ENCODE peak calls at places on chromosomes 5 and 9, in nine cellular contexts. Z, P, N, G, D, L, H, V and C are unnamed samples.
A peak's percentile ranks its signal among the peaks of the same experiment; 100 is the strongest.

GRCh38 chr5:175489693-175490443 is 11.5 kb downstream of the SFXN1 start:
- DNase-seq in Z (no peak), P (no peak), N (no peak), G (no peak), D (no peak), L (no peak), H (no peak), V (no peak), C (no peak)

GRCh38 chr5:149990518-149991376 is 9.7 kb downstream of the TIGD6 start:
- DNase-seq in Z (no peak), P (peak; percentile 92), N (peak; percentile 69), G (peak; percentile 81), D (peak; percentile 81), L (peak; percentile 77), H (peak; percentile 88), V (peak; percentile 86), C (peak; percentile 77)

GRCh38 chr5:138139776-138140080 is 500 bp upstream of the NME5 start:
- DNase-seq in Z (no peak), P (no peak), N (no peak), G (no peak), D (no peak), L (no peak), H (no peak), V (no peak), C (no peak)

GRCh38 chr5:143437666-143438273 is 34.3 kb upstream of the NR3C1 start:
- DNase-seq in Z (no peak), P (no peak), N (no peak), G (no peak), D (no peak), L (no peak), H (peak; percentile 5), V (no peak), C (no peak)

GRCh38 chr9:18549772-18550171 is 75.8 kb downstream of the ADAMTSL1 start:
- DNase-seq in Z (no peak), P (no peak), N (no peak), G (no peak), D (no peak), L (no peak), H (no peak), V (no peak), C (no peak)

GRCh38 chr5:1053391-1054017 is 44.9 kb downstream of the NKD2 start:
- DNase-seq in Z (no peak), P (no peak), N (no peak), G (no peak), D (no peak), L (no peak), H (no peak), V (no peak), C (no peak)

GRCh38 chr5:91162534-91163381 is 220.4 kb downstream of the ARRDC3 start:
- DNase-seq in Z (peak; percentile 61), P (peak; percentile 77), N (no peak), G (peak; percentile 94), D (peak; percentile 75), L (peak; percentile 80), H (peak; percentile 97), V (no peak), C (no peak)

GRCh38 chr9:36158917-36159316 is 10.3 kb upstream of the CCIN start:
- DNase-seq in Z (no peak), P (no peak), N (no peak), G (peak; percentile 67), D (no peak), L (no peak), H (peak; percentile 15), V (no peak), C (no peak)

GRCh38 chr5:146344155-146345118 is 5.8 kb downstream of the POU4F3 start:
- DNase-seq in Z (no peak), P (no peak), N (peak; percentile 27), G (no peak), D (no peak), L (no peak), H (no peak), V (peak; percentile 95), C (no peak)

GRCh38 chr5:87184544-87184943 is 83.1 kb upstream of the RASA1 start:
- DNase-seq in Z (no peak), P (no peak), N (no peak), G (no peak), D (no peak), L (no peak), H (no peak), V (no peak), C (no peak)

GRCh38 chr5:87185838-87186237 is 81.8 kb upstream of the RASA1 start:
- DNase-seq in Z (no peak), P (no peak), N (no peak), G (no peak), D (no peak), L (no peak), H (no peak), V (peak; percentile 5), C (no peak)

GRCh38 chr5:87188411-87188810 is 79.3 kb upstream of the RASA1 start:
- DNase-seq in Z (no peak), P (no peak), N (no peak), G (no peak), D (no peak), L (no peak), H (no peak), V (no peak), C (no peak)

GRCh38 chr5:87182622-87183021 is 85.1 kb upstream of the RASA1 start:
- DNase-seq in Z (no peak), P (no peak), N (no peak), G (no peak), D (no peak), L (no peak), H (no peak), V (no peak), C (no peak)
- H3K4me3 ChIP-seq in Z (no peak overlapping the region), P (no peak overlapping the region), N (no peak overlapping the region), G (no peak overlapping the region), D (no peak overlapping the region), L (no peak overlapping the region), H (no peak overlapping the region), V (no peak overlapping the region), C (no peak overlapping the region)

GRCh38 chr5:33807771-33808170 is 84.0 kb downstream of the ADAMTS12 start:
- DNase-seq in Z (no peak), P (no peak), N (no peak), G (no peak), D (no peak), L (no peak), H (no peak), V (no peak), C (no peak)

GRCh38 chr5:33801292-33801691 is 90.5 kb downstream of the ADAMTS12 start:
- DNase-seq in Z (peak; percentile 14), P (no peak), N (no peak), G (no peak), D (no peak), L (no peak), H (no peak), V (no peak), C (no peak)

GRCh38 chr5:33810491-33811120 is 81.2 kb downstream of the ADAMTS12 start:
- DNase-seq in Z (no peak), P (no peak), N (no peak), G (no peak), D (no peak), L (no peak), H (no peak), V (no peak), C (no peak)

GRCh38 chr5:33808699-33809098 is 83.1 kb downstream of the ADAMTS12 start:
- DNase-seq in Z (no peak), P (no peak), N (no peak), G (no peak), D (no peak), L (no peak), H (no peak), V (no peak), C (no peak)

DNA sequence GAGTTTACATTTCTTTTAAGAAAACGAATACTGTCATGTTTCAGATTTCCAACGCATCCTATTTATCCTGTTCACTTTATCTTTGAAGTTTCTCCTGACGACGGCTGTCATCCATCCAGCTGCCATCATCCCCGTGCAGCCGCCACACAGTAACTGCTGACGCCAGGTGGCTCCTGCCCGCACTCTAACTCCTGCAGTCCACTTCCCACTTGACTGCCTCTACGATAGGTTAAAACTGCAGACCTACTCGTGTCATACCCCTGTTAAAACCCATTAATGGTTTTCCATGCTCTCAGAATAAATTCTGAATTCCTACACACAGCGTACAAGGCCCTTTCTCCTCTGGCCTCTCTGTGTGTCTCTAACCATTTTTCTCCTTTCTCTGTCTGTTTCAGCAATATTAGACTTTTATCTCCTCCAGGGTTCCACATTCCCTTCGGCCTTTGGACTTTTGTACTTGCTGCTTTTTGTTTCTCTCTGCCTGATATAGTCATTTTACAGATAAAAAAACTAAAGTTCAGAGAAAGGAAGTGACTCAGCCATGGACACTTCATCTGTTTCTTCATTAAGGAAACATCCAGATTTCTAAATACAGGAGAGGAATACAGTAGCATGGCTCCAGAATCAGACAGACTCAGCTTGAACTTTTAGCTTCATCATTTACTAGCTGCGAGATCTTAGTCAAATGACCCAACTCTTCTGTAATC is 84.9 kb downstream of the ADAMTS12 start:
- DNase-seq in Z (no peak), P (no peak), N (no peak), G (peak; percentile 72), D (no peak), L (no peak), H (peak; percentile 88), V (no peak), C (no peak)
- TF ChIP-seq CTCF in Z (no peak), P (no peak), N (no peak), G (no peak), D (no peak), L (peak; percentile 45), H (no peak), V (no peak), C (no peak)

DNA sequence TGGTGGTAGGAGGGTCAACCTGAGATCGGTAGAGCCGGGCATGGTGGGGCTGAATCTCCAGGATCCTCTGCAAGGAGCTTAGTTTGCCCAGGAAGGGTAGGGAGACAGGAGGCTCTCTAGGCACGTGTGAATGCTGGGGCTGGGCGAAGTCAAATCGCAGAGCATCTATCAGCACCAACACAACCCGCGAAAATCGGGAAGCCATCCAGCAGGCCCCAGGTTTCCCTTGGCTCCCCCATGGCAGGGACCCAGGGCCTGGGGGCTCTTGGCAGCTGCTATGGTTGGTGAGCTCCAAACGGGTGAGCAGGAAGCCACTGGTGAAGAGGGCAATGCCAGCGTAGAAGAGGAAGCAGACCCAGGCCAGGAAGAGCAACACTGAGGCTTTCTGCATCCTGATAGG is 1.2 kb downstream of the PIGO start:
- DNase-seq in Z (no peak), P (no peak), N (no peak), G (no peak), D (no peak), L (no peak), H (no peak), V (no peak), C (no peak)
- H3K4me3 ChIP-seq in Z (peak overlapping the region; percentile 93), P (no peak overlapping the region), N (peak overlapping the region; percentile 99), G (no peak overlapping the region), D (no peak overlapping the region), L (peak overlapping the region; percentile 83), H (no peak overlapping the region), V (peak overlapping the region; percentile 84), C (no peak overlapping the region)

DNA sequence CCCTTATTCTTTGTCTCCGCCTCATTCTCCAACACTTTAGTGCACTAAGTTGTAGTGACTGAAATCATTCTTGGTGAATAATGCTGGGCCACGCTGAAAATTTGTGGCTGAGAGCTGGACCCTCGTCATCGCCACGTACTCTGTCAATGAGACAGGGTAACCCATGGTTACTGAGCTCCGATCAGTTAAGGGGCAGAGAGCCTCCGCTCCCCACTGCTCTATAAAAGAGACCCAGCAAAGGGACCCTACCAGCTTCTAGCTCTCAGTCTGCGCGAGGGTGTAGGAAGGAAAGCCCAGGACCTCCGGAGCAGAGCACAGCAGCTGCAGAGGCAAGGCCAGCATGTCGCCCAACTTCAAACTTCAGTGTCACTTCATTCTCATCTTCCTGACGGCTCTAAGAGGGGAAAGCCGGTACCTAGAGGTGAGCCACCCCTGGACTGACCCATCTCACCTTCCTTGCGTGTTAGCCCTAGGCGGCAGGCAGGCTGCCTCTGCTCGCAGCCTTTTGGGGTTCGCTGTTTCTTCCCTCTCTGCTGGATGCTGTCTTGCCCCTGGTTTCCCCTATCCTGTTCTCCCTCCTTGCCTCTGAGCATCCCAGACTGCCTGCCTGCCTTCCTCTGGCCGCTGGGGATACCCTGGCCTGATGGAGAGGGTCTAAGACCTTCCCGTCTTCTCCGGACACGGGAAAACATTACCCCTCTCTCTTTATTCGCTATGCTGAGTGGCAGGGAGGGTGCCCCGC is at the start of gene CRHBP:
- DNase-seq in Z (no peak), P (no peak), N (no peak), G (no peak), D (no peak), L (no peak), H (no peak), V (peak; percentile 37), C (no peak)
- TF ChIP-seq CTCF in Z (no peak), P (no peak), N (no peak), G (no peak), D (no peak), L (no peak), H (no peak), V (no peak), C (no peak)